ENCODE peak calls at places on chromosomes 7 and 10, in six cellular contexts. One of them, this sample, is unnamed.

GRCh38 chr7:84194484-84195260 is at the start of gene SEMA3A:
- DNase-seq in mesendoderm: peak; percentile 94
- DNase-seq in IMR-90: peak; percentile 94
- DNase-seq in mesenchymal stem cell: peak; percentile 95
- DNase-seq in trophoblast cell: peak; percentile 23
- DNase-seq in H9: peak; percentile 50
- DNase-seq in this sample: no peak

GRCh38 chr10:77608281-77608680 is 29.3 kb downstream of the KCNMA1 start:
- DNase-seq in mesendoderm: no peak
- DNase-seq in IMR-90: no peak
- DNase-seq in mesenchymal stem cell: no peak
- DNase-seq in trophoblast cell: no peak
- DNase-seq in H9: no peak
- DNase-seq in this sample: no peak

GRCh38 chr7:95867309-95867708 is 95.0 kb downstream of the DYNC1I1 start:
- DNase-seq in mesendoderm: peak; percentile 56
- DNase-seq in IMR-90: no peak
- DNase-seq in mesenchymal stem cell: no peak
- DNase-seq in trophoblast cell: no peak
- DNase-seq in H9: peak; percentile 67
- DNase-seq in this sample: no peak

GRCh38 chr7:149007146-149007545 is 21.2 kb downstream of the PDIA4 start:
- DNase-seq in mesendoderm: no peak
- DNase-seq in IMR-90: no peak
- DNase-seq in mesenchymal stem cell: no peak
- DNase-seq in trophoblast cell: no peak
- DNase-seq in H9: no peak
- DNase-seq in this sample: no peak

GRCh38 chr10:32854435-32854834 is 103.6 kb downstream of the ITGB1 start:
- DNase-seq in mesendoderm: no peak
- DNase-seq in IMR-90: no peak
- DNase-seq in mesenchymal stem cell: no peak
- DNase-seq in trophoblast cell: no peak
- DNase-seq in H9: no peak
- DNase-seq in this sample: no peak

GRCh38 chr7:157483515-157483914 is 146.7 kb downstream of the DNAJB6 start:
- DNase-seq in mesendoderm: no peak
- DNase-seq in IMR-90: no peak
- DNase-seq in mesenchymal stem cell: no peak
- DNase-seq in trophoblast cell: no peak
- DNase-seq in H9: no peak
- DNase-seq in this sample: no peak

GRCh38 chr10:97196213-97197029 is 10.7 kb upstream of the SLIT1 start:
- DNase-seq in mesendoderm: peak; percentile 85
- DNase-seq in IMR-90: peak; percentile 43
- DNase-seq in mesenchymal stem cell: peak; percentile 66
- DNase-seq in trophoblast cell: no peak
- DNase-seq in H9: peak; percentile 85
- DNase-seq in this sample: peak; percentile 56

GRCh38 chr7:96720843-96721242 is 11.2 kb upstream of the SEM1 start:
- DNase-seq in mesendoderm: no peak
- DNase-seq in IMR-90: no peak
- DNase-seq in mesenchymal stem cell: no peak
- DNase-seq in trophoblast cell: no peak
- DNase-seq in H9: no peak
- DNase-seq in this sample: no peak

GRCh38 chr7:69504733-69505132 is 93.5 kb upstream of the AUTS2 start:
- DNase-seq in mesendoderm: no peak
- DNase-seq in IMR-90: no peak
- DNase-seq in mesenchymal stem cell: no peak
- DNase-seq in trophoblast cell: peak; percentile 9
- DNase-seq in H9: no peak
- DNase-seq in this sample: no peak

GRCh38 chr7:107506683-107507339 is 37.0 kb downstream of the GPR22 start:
- DNase-seq in mesendoderm: peak; percentile 30
- DNase-seq in IMR-90: peak; percentile 2
- DNase-seq in mesenchymal stem cell: no peak
- DNase-seq in trophoblast cell: peak; percentile 96
- DNase-seq in H9: no peak
- DNase-seq in this sample: no peak

GRCh38 chr10:82564353-82565218 is 689.6 kb downstream of the NRG3 start:
- DNase-seq in mesendoderm: no peak
- DNase-seq in IMR-90: no peak
- DNase-seq in mesenchymal stem cell: peak; percentile 3
- DNase-seq in trophoblast cell: no peak
- DNase-seq in H9: no peak
- DNase-seq in this sample: no peak

GRCh38 chr7:16649196-16649595 is 3.2 kb downstream of the BZW2 start:
- DNase-seq in mesendoderm: no peak
- DNase-seq in IMR-90: no peak
- DNase-seq in mesenchymal stem cell: no peak
- DNase-seq in trophoblast cell: peak; percentile 32
- DNase-seq in H9: no peak
- DNase-seq in this sample: no peak

GRCh38 chr7:21771906-21772610 is 173.6 kb downstream of the CDCA7L start:
- DNase-seq in mesendoderm: peak; percentile 96
- DNase-seq in IMR-90: no peak
- DNase-seq in mesenchymal stem cell: no peak
- DNase-seq in trophoblast cell: no peak
- DNase-seq in H9: peak; percentile 64
- DNase-seq in this sample: no peak

GRCh38 chr7:82081644-82082224 is 311.9 kb upstream of the HGF start:
- DNase-seq in mesendoderm: no peak
- DNase-seq in IMR-90: no peak
- DNase-seq in mesenchymal stem cell: no peak
- DNase-seq in trophoblast cell: no peak
- DNase-seq in H9: no peak
- DNase-seq in this sample: no peak

GRCh38 chr7:132650498-132650897 is 74.2 kb upstream of the PLXNA4 start:
- DNase-seq in mesendoderm: peak; percentile 97
- DNase-seq in IMR-90: peak; percentile 62
- DNase-seq in mesenchymal stem cell: peak; percentile 89
- DNase-seq in trophoblast cell: no peak
- DNase-seq in H9: no peak
- DNase-seq in this sample: no peak

GRCh38 chr7:26620352-26620751 is 244.0 kb downstream of the SKAP2 start:
- DNase-seq in mesendoderm: peak; percentile 77
- DNase-seq in IMR-90: no peak
- DNase-seq in mesenchymal stem cell: peak; percentile 29
- DNase-seq in trophoblast cell: peak; percentile 56
- DNase-seq in H9: peak; percentile 78
- DNase-seq in this sample: peak; percentile 53

GRCh38 chr10:105872665-105873064 is 1231.6 kb downstream of the SORCS3 start:
- DNase-seq in mesendoderm: no peak
- DNase-seq in IMR-90: no peak
- DNase-seq in mesenchymal stem cell: no peak
- DNase-seq in trophoblast cell: no peak
- DNase-seq in H9: no peak
- DNase-seq in this sample: no peak

GRCh38 chr7:51141451-51141971 is 175.1 kb downstream of the COBL start:
- DNase-seq in mesendoderm: peak; percentile 76
- DNase-seq in IMR-90: peak; percentile 35
- DNase-seq in mesenchymal stem cell: peak; percentile 43
- DNase-seq in trophoblast cell: no peak
- DNase-seq in H9: no peak
- DNase-seq in this sample: no peak

DNA sequence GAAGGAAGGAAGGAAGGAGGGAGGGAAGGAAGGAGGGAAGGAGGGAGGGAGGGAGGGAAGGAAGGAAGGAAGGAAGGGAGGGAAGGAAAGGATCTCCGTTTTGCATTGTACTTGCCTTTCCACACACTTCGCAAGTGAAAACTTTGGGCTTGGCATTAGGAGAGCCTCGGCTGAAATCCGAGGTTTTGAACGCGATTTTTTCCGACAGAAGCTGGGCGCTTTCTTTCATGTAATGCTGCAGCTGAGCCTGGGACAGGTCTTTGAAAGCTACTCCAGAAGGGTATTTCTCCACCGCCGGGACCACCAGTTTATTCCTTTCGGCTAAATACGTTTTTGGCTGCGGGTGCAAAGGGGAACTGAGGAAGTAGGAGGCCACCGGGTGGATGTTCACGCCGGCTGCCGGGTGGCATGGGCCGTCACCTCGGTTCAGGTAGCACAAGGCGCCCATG is 1.0 kb downstream of the FEZF1 start:
- DNase-seq in mesendoderm: peak; percentile 32
- DNase-seq in IMR-90: no peak
- DNase-seq in mesenchymal stem cell: no peak
- DNase-seq in trophoblast cell: no peak
- DNase-seq in H9: no peak
- DNase-seq in this sample: no peak
- H2BK5ac ChIP-seq in mesendoderm: no peak overlapping the region
- H2BK5ac ChIP-seq in IMR-90: no peak overlapping the region
- H2BK5ac ChIP-seq in mesenchymal stem cell: no peak overlapping the region
- H2BK5ac ChIP-seq in trophoblast cell: no peak overlapping the region
- H2BK5ac ChIP-seq in H9: no peak overlapping the region
- H2BK5ac ChIP-seq in this sample: peak overlapping the region; percentile 17

DNA sequence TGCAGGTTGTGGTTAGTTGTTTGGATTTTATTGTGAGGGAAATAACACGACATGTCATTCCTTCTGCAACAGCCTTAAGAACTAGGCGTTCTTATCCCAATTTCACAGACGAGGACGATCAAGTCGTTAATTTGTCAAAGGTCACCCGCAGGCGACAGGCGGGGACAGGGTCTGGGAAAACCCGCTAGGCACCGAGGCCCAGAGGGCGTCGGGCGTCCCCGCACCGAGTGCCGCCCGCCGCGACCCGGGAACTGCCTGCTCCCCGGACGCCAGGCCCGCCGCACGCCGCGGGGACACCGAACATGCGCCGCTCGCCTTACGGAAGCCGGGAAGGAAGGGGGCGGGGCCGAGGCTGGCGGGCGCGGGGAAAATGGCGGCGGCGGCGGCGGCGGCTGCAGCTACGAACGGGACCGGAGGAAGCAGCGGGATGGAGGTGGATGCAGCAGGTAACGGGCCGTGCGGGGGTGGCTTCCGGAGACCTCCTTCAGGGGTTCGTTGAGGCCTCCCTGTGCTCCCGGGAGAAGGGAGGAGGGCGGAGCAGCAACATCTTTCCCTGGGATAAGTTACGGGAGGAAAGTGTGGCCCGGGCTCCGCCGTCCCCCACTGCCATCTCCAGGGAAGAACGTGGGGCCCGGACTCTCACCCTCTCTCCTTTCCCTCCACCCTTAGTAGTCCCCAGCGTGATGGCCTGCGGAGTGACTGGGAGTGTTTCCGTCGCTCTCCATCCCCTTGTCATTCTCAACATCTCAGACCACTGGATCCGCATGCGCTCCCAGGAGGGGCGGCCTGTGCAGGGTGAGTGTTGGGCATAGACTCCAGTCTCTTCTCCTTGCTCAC is at the start of gene COPS6:
- DNase-seq in mesendoderm: peak; percentile 81
- DNase-seq in IMR-90: peak; percentile 64
- DNase-seq in mesenchymal stem cell: peak; percentile 80
- DNase-seq in trophoblast cell: peak; percentile 52
- DNase-seq in H9: peak; percentile 78
- DNase-seq in this sample: peak; percentile 93
- H2BK5ac ChIP-seq in mesendoderm: peak within 1 kb of the TSS; percentile 69
- H2BK5ac ChIP-seq in IMR-90: peak within 1 kb of the TSS; percentile 97
- H2BK5ac ChIP-seq in mesenchymal stem cell: no peak within 1 kb of the TSS
- H2BK5ac ChIP-seq in trophoblast cell: peak within 1 kb of the TSS; percentile 52
- H2BK5ac ChIP-seq in H9: no peak within 1 kb of the TSS
- H2BK5ac ChIP-seq in this sample: peak within 1 kb of the TSS; percentile 79

GRCh38 chr10:101007099-101007711 is 7.6 kb downstream of the LZTS2 start:
- DNase-seq in mesendoderm: no peak
- DNase-seq in IMR-90: peak; percentile 66
- DNase-seq in mesenchymal stem cell: no peak
- DNase-seq in trophoblast cell: no peak
- DNase-seq in H9: no peak
- DNase-seq in this sample: no peak

GRCh38 chr10:101005361-101005760 is 5.8 kb downstream of the LZTS2 start:
- DNase-seq in mesendoderm: no peak
- DNase-seq in IMR-90: no peak
- DNase-seq in mesenchymal stem cell: no peak
- DNase-seq in trophoblast cell: no peak
- DNase-seq in H9: no peak
- DNase-seq in this sample: no peak

GRCh38 chr10:101007915-101008822 is 8.6 kb downstream of the LZTS2 start:
- DNase-seq in mesendoderm: no peak
- DNase-seq in IMR-90: no peak
- DNase-seq in mesenchymal stem cell: no peak
- DNase-seq in trophoblast cell: no peak
- DNase-seq in H9: no peak
- DNase-seq in this sample: no peak

GRCh38 chr10:101006593-101007098 is 7.0 kb downstream of the LZTS2 start:
- DNase-seq in mesendoderm: no peak
- DNase-seq in IMR-90: peak; percentile 32
- DNase-seq in mesenchymal stem cell: no peak
- DNase-seq in trophoblast cell: no peak
- DNase-seq in H9: no peak
- DNase-seq in this sample: no peak

GRCh38 chr10:101005869-101006567 is 6.4 kb downstream of the LZTS2 start:
- DNase-seq in mesendoderm: no peak
- DNase-seq in IMR-90: no peak
- DNase-seq in mesenchymal stem cell: no peak
- DNase-seq in trophoblast cell: no peak
- DNase-seq in H9: no peak
- DNase-seq in this sample: no peak
- H2BK5ac ChIP-seq in mesendoderm: no peak overlapping the region
- H2BK5ac ChIP-seq in IMR-90: no peak overlapping the region
- H2BK5ac ChIP-seq in mesenchymal stem cell: no peak overlapping the region
- H2BK5ac ChIP-seq in trophoblast cell: no peak overlapping the region
- H2BK5ac ChIP-seq in H9: no peak overlapping the region
- H2BK5ac ChIP-seq in this sample: no peak overlapping the region

GRCh38 chr7:20330176-20330796 is 414 bp upstream of the ITGB8 start:
- DNase-seq in mesendoderm: peak; percentile 96
- DNase-seq in IMR-90: peak; percentile 94
- DNase-seq in mesenchymal stem cell: peak; percentile 86
- DNase-seq in trophoblast cell: peak; percentile 95
- DNase-seq in H9: peak; percentile 79
- DNase-seq in this sample: no peak

GRCh38 chr7:20331231-20331880 is 656 bp downstream of the ITGB8 start:
- DNase-seq in mesendoderm: peak; percentile 71
- DNase-seq in IMR-90: peak; percentile 18
- DNase-seq in mesenchymal stem cell: peak; percentile 19
- DNase-seq in trophoblast cell: peak; percentile 23
- DNase-seq in H9: peak; percentile 65
- DNase-seq in this sample: no peak

GRCh38 chr7:20331912-20332317 is 1.2 kb downstream of the ITGB8 start:
- DNase-seq in mesendoderm: peak; percentile 39
- DNase-seq in IMR-90: no peak
- DNase-seq in mesenchymal stem cell: no peak
- DNase-seq in trophoblast cell: peak; percentile 48
- DNase-seq in H9: no peak
- DNase-seq in this sample: no peak

GRCh38 chr7:20329389-20330175 is 1.1 kb upstream of the ITGB8 start:
- DNase-seq in mesendoderm: peak; percentile 95
- DNase-seq in IMR-90: peak; percentile 71
- DNase-seq in mesenchymal stem cell: peak; percentile 81
- DNase-seq in trophoblast cell: peak; percentile 78
- DNase-seq in H9: peak; percentile 80
- DNase-seq in this sample: no peak

DNA sequence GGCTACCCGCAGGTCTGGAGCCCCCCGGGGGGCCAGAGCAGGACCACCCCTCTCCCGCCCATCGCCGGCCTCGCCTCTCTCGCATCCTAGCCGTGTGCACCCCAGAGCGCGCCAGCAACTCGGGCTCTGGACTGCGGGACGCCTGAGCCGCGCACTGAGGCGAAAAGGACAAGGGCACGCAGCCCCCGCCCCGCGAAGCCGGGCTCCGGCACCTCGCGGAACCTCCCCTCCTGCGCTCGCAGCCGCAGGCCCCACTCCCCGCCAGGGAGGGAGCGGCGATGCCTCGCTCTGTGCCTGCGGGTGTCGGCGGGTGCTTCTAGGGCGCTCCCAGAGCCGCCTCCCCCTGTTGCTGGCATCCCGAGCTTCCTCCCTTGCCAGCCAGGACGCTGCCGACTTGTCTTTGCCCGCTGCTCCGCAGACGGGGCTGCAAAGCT is at the start of gene ITGB8:
- DNase-seq in mesendoderm: no peak
- DNase-seq in IMR-90: no peak
- DNase-seq in mesenchymal stem cell: no peak
- DNase-seq in trophoblast cell: peak; percentile 19
- DNase-seq in H9: peak; percentile 69
- DNase-seq in this sample: no peak
- H2BK5ac ChIP-seq in mesendoderm: peak within 1 kb of the TSS; percentile 27
- H2BK5ac ChIP-seq in IMR-90: peak within 1 kb of the TSS; percentile 69
- H2BK5ac ChIP-seq in mesenchymal stem cell: peak within 1 kb of the TSS; percentile 93
- H2BK5ac ChIP-seq in trophoblast cell: peak within 1 kb of the TSS; percentile 63
- H2BK5ac ChIP-seq in H9: no peak within 1 kb of the TSS
- H2BK5ac ChIP-seq in this sample: peak within 1 kb of the TSS; percentile 69

This sample was measured in H1.